ENCODE peak calls at places on chromosomes 4 and X, in nine cellular contexts. P is OCI-LY7, L is SJSA1, W is A549, C is left ventricle myocardium inferior, E is heart left ventricle, Y is heart right ventricle, T is IMR-90, I is breast epithelium. J is an unnamed sample. For H3K9me3, the result is how much of the 10 kb centered on the place peaks cover.

GRCh38 chrX:110228453-110228852 is 89.4 kb downstream of the AMMECR1 start:
- DNase-seq in P (no peak), L (no peak), I (no peak), W (no peak), Y (no peak), T (no peak), E (no peak), C (no peak), J (no peak)

GRCh38 chr4:98804403-98804802 is 124.5 kb downstream of the EIF4E start:
- DNase-seq in L (no peak), T (no peak), W (no peak), I (no peak), Y (no peak), E (no peak), P (no peak), C (no peak), J (no peak)

GRCh38 chr4:2867758-2868491 is 24.3 kb downstream of the ADD1 start:
- DNase-seq in I (no peak), T (peak), P (no peak), L (peak), E (no peak), C (peak), W (no peak), Y (no peak), J (no peak)

GRCh38 chr4:87530868-87531267 is 1.7 kb upstream of the SPARCL1 start:
- DNase-seq in W (no peak), T (peak), E (peak), Y (peak), P (no peak), L (no peak), C (peak), I (peak), J (no peak)

GRCh38 chr4:112888617-112889016 is 160.8 kb upstream of the ANK2 start:
- DNase-seq in L (no peak), T (no peak), W (no peak), I (no peak), Y (no peak), C (no peak), E (no peak), P (no peak), J (no peak)

GRCh38 chr4:23884731-23885130 is 5.1 kb downstream of the PPARGC1A start:
- DNase-seq in C (no peak), T (no peak), L (no peak), I (no peak), W (no peak), P (no peak), Y (no peak), E (no peak), J (no peak)

GRCh38 chr4:24511371-24512063 is 72.8 kb downstream of the DHX15 start:
- DNase-seq in I (no peak), T (peak), P (no peak), W (no peak), C (no peak), Y (no peak), L (no peak), E (no peak), J (no peak)

GRCh38 chr4:102627831-102628523 is 126.8 kb downstream of the NFKB1 start:
- DNase-seq in W (peak), I (no peak), C (no peak), L (peak), E (no peak), P (no peak), T (peak), Y (no peak), J (no peak)

GRCh38 chr4:47704693-47705325 is 133.1 kb downstream of the CORIN start:
- DNase-seq in W (peak), Y (peak), C (peak), P (peak), L (no peak), T (peak), E (peak), I (no peak), J (peak)

GRCh38 chr4:174365018-174365587 is 81.4 kb downstream of the CEP44 start:
- DNase-seq in Y (no peak), I (no peak), L (peak), E (no peak), C (no peak), P (peak), W (peak), T (peak), J (no peak)

GRCh38 chr4:185318679-185319078 is 77.0 kb downstream of the LRP2BP start:
- DNase-seq in I (no peak), Y (no peak), T (no peak), E (no peak), P (no peak), C (no peak), W (peak), L (no peak), J (no peak)

GRCh38 chrX:102345916-102346315 is 93.9 kb downstream of the NXF2B start:
- DNase-seq in P (peak), C (peak), W (peak), I (peak), L (peak), E (peak), T (peak), Y (no peak), J (no peak)

GRCh38 chrX:122279746-122280145 is 904.3 kb upstream of the GRIA3 start:
- DNase-seq in W (no peak), P (no peak), Y (no peak), C (no peak), L (no peak), I (no peak), T (no peak), E (no peak), J (no peak)

GRCh38 chrX:101357166-101357795 is 8.7 kb upstream of the TIMM8A start:
- DNase-seq in W (peak), T (peak), L (peak), E (no peak), I (no peak), Y (no peak), P (peak), C (no peak), J (no peak)

GRCh38 chrX:40169193-40170086 is 71.7 kb upstream of the BCOR start:
- DNase-seq in W (peak), T (peak), C (no peak), P (peak), Y (no peak), E (peak), I (no peak), L (peak), J (no peak)

GRCh38 chrX:47380268-47380667 is 9.9 kb downstream of the ZNF157 start:
- DNase-seq in L (no peak), P (no peak), I (peak), T (no peak), Y (peak), W (no peak), E (no peak), C (peak), J (no peak)

GRCh38 chr4:120348521-120348920 is 281.9 kb upstream of the MAD2L1 start:
- DNase-seq in E (no peak), T (no peak), W (no peak), P (no peak), C (no peak), L (no peak), Y (no peak), I (no peak), J (no peak)

GRCh38 chr4:53315300-53315699 is 50.6 kb downstream of the SCFD2 start:
- DNase-seq in I (no peak), Y (no peak), T (no peak), E (no peak), C (no peak), L (no peak), P (no peak), W (no peak), J (no peak)

GRCh38 chr4:124437853-124438495 is 274.6 kb downstream of the ANKRD50 start:
- DNase-seq in C (no peak), P (no peak), W (no peak), L (no peak), I (no peak), Y (no peak), T (no peak), E (no peak), J (no peak)

GRCh38 chrX:39779952-39780783 is 317.6 kb downstream of the BCOR start:
- DNase-seq in P (no peak), E (no peak), I (no peak), C (no peak), T (no peak), Y (no peak), W (no peak), L (no peak), J (no peak)

GRCh38 chr4:39732728-39733127 is 34.8 kb downstream of the UBE2K start:
- DNase-seq in P (no peak), I (no peak), E (no peak), L (no peak), Y (no peak), W (peak), T (peak), C (no peak), J (no peak)

GRCh38 chr4:67909910-67910905 is 26.4 kb upstream of the TMPRSS11D start:
- DNase-seq in L (peak), W (peak), C (no peak), I (no peak), P (peak), E (no peak), T (peak), Y (no peak), J (no peak)

GRCh38 chr4:148076964-148077363 is 345.1 kb downstream of the ARHGAP10 start:
- DNase-seq in I (no peak), T (peak), C (no peak), P (no peak), W (no peak), E (no peak), L (no peak), Y (no peak), J (no peak)

GRCh38 chr4:125359363-125359762 is 44.6 kb downstream of the FAT4 start:
- DNase-seq in I (no peak), T (no peak), W (no peak), P (no peak), Y (no peak), C (no peak), E (no peak), L (no peak), J (no peak)

GRCh38 chrX:134716620-134717012 is 58.3 kb upstream of the PLAC1 start:
- DNase-seq in I (no peak), C (no peak), Y (no peak), E (no peak), T (no peak), P (no peak), L (no peak), W (no peak), J (no peak)

GRCh38 chrX:2627272-2627867 is 63.7 kb upstream of the CD99 start:
- DNase-seq in C (no peak), P (peak), Y (no peak), T (peak), W (peak), L (peak), I (no peak), E (no peak), J (no peak)

GRCh38 chrX:106927700-106928099 is 7.5 kb downstream of the CLDN2 start:
- DNase-seq in C (no peak), P (no peak), Y (no peak), W (peak), E (no peak), L (no peak), T (no peak), I (no peak), J (no peak)
- H3K4me3 ChIP-seq in C (no peak), P (no peak), Y (no peak), W (no peak), E (no peak), L (no peak), T (no peak), I (no peak), J (no peak)

GRCh38 chrX:44225667-44226066 is 117.8 kb downstream of the EFHC2 start:
- DNase-seq in L (no peak), E (no peak), C (no peak), W (no peak), P (no peak), Y (no peak), I (no peak), T (no peak), J (no peak)

GRCh38 chrX:44227981-44228380 is 115.5 kb downstream of the EFHC2 start:
- DNase-seq in Y (no peak), T (no peak), E (no peak), C (no peak), P (no peak), I (no peak), W (no peak), L (no peak), J (no peak)

GRCh38 chrX:44223150-44223549 is 120.3 kb downstream of the EFHC2 start:
- DNase-seq in I (peak), W (no peak), T (peak), Y (no peak), L (no peak), C (no peak), E (no peak), P (no peak), J (no peak)

GRCh38 chrX:44228621-44229020 is 114.9 kb downstream of the EFHC2 start:
- DNase-seq in T (no peak), W (no peak), I (no peak), C (no peak), L (no peak), P (no peak), E (no peak), Y (no peak), J (no peak)

GRCh38 chrX:44224760-44225159 is 118.7 kb downstream of the EFHC2 start:
- DNase-seq in P (no peak), C (no peak), Y (no peak), W (no peak), E (no peak), L (no peak), T (no peak), I (no peak), J (no peak)
- H3K9me3 ChIP-seq in P (under half), C (under half), Y (under half), W (under half), E (under half), L (under half), T (under half), I (under half), J (under half)

GRCh38 chr4:183969596-183969995 is 64.5 kb downstream of the STOX2 start:
- DNase-seq in L (no peak), T (no peak), P (no peak), E (no peak), Y (no peak), W (no peak), C (no peak), I (no peak), J (no peak)
- H3K4me3 ChIP-seq in L (no peak), T (no peak), P (no peak), E (no peak), Y (no peak), W (no peak), C (no peak), I (no peak), J (no peak)

GRCh38 chr4:184306470-184306869 is 88.8 kb upstream of the ENPP6 start:
- DNase-seq in T (no peak), P (no peak), I (no peak), C (no peak), L (no peak), W (no peak), E (no peak), Y (no peak), J (no peak)
- H3K9me3 ChIP-seq in T (under half), P (under half), I (under half), C (under half), L (under half), W (under half), E (under half), Y (under half), J (under half)

DNA sequence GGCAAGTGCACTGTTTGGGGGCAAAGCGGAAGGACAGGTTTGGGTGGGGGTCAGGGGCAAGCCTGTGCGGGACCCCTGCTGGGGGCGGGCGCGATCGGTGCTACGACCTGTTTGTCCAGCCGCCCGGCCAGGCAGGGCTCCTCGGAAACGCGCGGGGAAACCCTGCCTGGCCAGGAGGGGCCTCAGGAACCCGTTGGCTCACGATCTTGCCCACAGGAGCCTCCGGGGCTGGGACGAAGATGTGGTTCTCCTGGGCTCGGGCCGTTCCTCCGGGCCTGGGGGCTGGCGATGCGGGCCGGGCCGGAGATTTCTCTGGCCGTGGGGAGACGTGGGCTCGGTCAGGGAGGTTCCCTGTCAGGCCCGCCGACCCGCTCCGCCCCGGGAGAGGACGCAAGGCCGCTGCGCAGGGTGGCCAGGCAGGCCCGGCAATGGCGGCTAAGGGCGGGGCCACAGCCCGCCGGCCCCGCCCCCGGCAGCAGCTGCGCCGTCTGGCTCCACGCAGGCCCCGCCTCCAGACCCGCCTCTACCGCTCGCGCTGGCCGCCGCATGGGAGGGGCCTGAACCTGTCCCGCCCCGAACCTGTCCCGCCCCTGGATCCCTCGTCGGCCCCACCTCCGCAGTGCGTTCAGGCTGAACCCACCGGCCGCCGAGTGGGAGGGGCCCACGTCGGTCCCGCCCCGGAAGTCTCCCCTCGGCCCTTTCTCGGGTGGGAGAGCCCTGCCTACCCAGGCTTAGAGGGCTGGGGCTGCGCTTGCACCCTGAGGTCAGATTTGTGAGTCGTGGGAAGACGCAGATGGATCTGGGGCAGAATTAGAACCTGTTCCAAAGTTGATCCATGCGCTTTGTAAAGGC is at the start of gene FAM3A:
- DNase-seq in I (peak), E (peak), L (peak), Y (peak), W (peak), T (peak), C (peak), P (peak), J (no peak)
- H3K4me3 ChIP-seq in I (peak), E (peak), L (peak), Y (peak), W (peak), T (peak), C (peak), P (peak), J (peak)

GRCh38 chr4:45716093-45716492 is 407.8 kb downstream of the GABRG1 start:
- DNase-seq in I (no peak), T (no peak), W (no peak), Y (no peak), L (no peak), C (no peak), P (no peak), E (no peak), J (no peak)
- H3K9me3 ChIP-seq in I (under half), T (under half), W (under half), Y (under half), L (under half), C (under half), P (under half), E (under half), J (under half)

GRCh38 chrX:65696613-65697012 is 29.2 kb downstream of the MSN start:
- DNase-seq in P (no peak), I (no peak), L (no peak), C (no peak), T (no peak), Y (no peak), E (no peak), W (no peak), J (no peak)
- H3K4me3 ChIP-seq in P (peak), I (no peak), L (no peak), C (no peak), T (no peak), Y (no peak), E (peak), W (no peak), J (no peak)

DNA sequence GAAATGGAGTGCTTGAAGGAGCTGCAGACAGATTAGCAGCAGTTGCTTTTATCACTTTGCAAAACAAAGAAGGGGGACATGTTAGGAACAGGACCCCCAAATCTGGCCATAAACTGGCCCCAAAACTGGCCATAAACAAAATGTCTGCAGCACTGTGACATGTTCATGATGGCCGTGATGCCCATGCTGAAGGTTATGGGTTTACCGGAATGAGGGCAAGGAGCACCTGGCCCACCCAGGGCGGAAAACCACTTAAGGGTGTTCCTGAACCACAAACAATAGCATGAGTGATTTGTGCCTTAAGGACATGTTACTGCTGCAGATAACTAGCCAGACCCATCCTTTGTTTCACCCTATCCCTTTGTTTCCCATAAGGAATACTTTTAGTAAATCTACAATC is 79.6 kb upstream of the GC start:
- DNase-seq in P (no peak), E (no peak), Y (no peak), L (no peak), C (no peak), I (no peak), W (no peak), T (no peak), J (no peak)
- H3K9me3 ChIP-seq in P (under half), E (under half), Y (under half), L (under half), C (half or more), I (under half), W (under half), T (under half), J (under half)

GRCh38 chr4:142351958-142352357 is 494.1 kb downstream of the INPP4B start:
- DNase-seq in P (no peak), C (no peak), Y (no peak), I (no peak), E (no peak), T (no peak), W (no peak), L (no peak), J (no peak)

GRCh38 chr4:142354794-142355416 is 491.2 kb downstream of the INPP4B start:
- DNase-seq in P (no peak), L (no peak), C (no peak), W (no peak), T (no peak), Y (no peak), E (no peak), I (no peak), J (no peak)

GRCh38 chr4:142354041-142354440 is 492.1 kb downstream of the INPP4B start:
- DNase-seq in W (no peak), I (no peak), P (no peak), E (no peak), Y (no peak), C (no peak), L (no peak), T (peak), J (no peak)

GRCh38 chr4:142352682-142353081 is 493.4 kb downstream of the INPP4B start:
- DNase-seq in Y (no peak), W (no peak), L (no peak), C (no peak), P (no peak), E (no peak), T (no peak), I (no peak), J (no peak)

DNA sequence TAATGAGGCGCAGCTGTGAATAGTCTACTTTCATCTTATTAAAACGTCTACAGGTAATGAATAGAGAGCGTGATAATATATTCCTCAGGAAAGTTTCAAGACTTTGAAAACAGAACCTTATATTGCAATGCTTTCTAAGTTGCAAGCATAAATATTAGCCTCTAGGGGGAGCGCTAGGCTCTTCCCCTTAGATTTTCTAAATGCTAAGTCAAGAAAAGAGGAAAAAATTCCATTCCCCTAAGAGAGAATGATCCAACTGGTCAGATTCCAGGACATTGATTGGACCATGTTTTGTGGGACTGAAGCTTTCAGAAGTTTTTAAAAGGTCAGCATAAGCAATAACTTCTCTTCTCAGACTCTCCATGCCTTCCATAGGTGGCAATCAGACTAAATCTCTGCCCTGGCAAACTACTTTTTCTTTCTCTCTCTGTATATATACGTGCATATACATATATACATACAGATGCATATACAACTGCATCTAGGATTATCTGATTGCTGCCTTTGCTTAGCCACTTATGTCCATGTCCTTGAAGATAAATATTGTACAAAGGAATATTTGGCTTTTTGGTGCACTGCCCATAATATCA is 492.9 kb downstream of the INPP4B start:
- DNase-seq in E (no peak), T (peak), W (peak), P (peak), Y (no peak), L (peak), I (no peak), C (no peak), J (peak)
- H3K4me3 ChIP-seq in E (no peak), T (no peak), W (no peak), P (no peak), Y (no peak), L (no peak), I (no peak), C (no peak), J (no peak)

DNA sequence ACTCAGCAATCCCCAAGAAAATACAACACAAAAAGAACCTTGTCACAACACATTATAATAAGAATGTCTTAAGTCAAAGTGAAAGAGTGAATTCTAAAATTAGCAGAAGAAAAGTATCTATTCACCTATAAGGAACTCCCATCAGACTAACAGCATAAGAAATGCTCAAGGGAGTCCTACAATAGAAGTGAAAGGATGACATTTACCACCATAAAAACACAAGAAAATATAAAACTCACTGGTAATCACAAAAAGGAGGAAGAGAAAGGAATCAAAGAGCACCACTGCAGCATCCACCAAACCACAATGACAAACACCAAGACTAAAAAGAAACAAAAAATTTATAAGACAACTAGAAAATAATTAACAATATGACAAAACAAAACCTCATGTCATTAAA is 257.0 kb upstream of the AGTR2 start:
- DNase-seq in E (no peak), Y (no peak), I (no peak), W (no peak), C (no peak), T (no peak), P (no peak), L (no peak), J (no peak)
- H3K9me3 ChIP-seq in E (under half), Y (under half), I (under half), W (under half), C (under half), T (under half), P (under half), L (under half), J (under half)